ENCODE peak calls at places on chromosomes 6 and 20, in four cellular contexts. N, E, J and F are unnamed samples.

GRCh38 chr20:49569403-49570115 is 1.6 kb upstream of the PTGIS start:
- DNase-seq in N (no peak), E (no peak), J (no peak), F (no peak)

GRCh38 chr6:43628392-43629103 is 516 bp downstream of the GTPBP2 start:
- DNase-seq in N (peak; percentile 63), E (peak; percentile 67), J (peak; percentile 41), F (no peak)

GRCh38 chr6:34526241-34526972 is 29.7 kb downstream of the SPDEF start:
- DNase-seq in N (no peak), E (no peak), J (no peak), F (no peak)

GRCh38 chr6:136069119-136069518 is 181.0 kb downstream of the MTFR2 start:
- DNase-seq in N (no peak), E (no peak), J (no peak), F (no peak)

GRCh38 chr6:148720371-148720770 is 26.5 kb upstream of the UST start:
- DNase-seq in N (no peak), E (no peak), J (no peak), F (no peak)

GRCh38 chr6:162055365-162055764 is 672.2 kb downstream of the PRKN start:
- DNase-seq in N (peak; percentile 87), E (no peak), J (no peak), F (no peak)

GRCh38 chr6:105982761-105983600 is 103.2 kb upstream of the PRDM1 start:
- DNase-seq in N (no peak), E (no peak), J (no peak), F (no peak)

GRCh38 chr6:154942770-154943169 is 52.3 kb upstream of the TIAM2 start:
- DNase-seq in N (no peak), E (no peak), J (no peak), F (no peak)

GRCh38 chr6:127162808-127163207 is 44.3 kb downstream of the RSPO3 start:
- DNase-seq in N (no peak), E (no peak), J (no peak), F (no peak)

GRCh38 chr6:158770948-158771347 is 48.2 kb downstream of the EZR start:
- DNase-seq in N (no peak), E (peak; percentile 61), J (no peak), F (no peak)

GRCh38 chr6:22570185-22570551 is 802 bp downstream of the HDGFL1 start:
- DNase-seq in N (no peak), E (no peak), J (no peak), F (no peak)

GRCh38 chr6:37516920-37517405 is 17.3 kb upstream of the CCDC167 start:
- DNase-seq in N (no peak), E (no peak), J (no peak), F (peak; percentile 51)

GRCh38 chr20:2042400-2042799 is 48.5 kb upstream of the PDYN start:
- DNase-seq in N (no peak), E (no peak), J (no peak), F (no peak)

GRCh38 chr6:161418458-161418945 is 144.6 kb upstream of the AGPAT4 start:
- DNase-seq in N (peak; percentile 62), E (peak; percentile 81), J (peak; percentile 61), F (peak; percentile 61)

GRCh38 chr6:27157461-27158315 is 89.8 kb upstream of the PRSS16 start:
- DNase-seq in N (peak; percentile 37), E (peak; percentile 59), J (peak; percentile 60), F (no peak)
- TF ChIP-seq CTCF in N (no peak), E (peak; percentile 63), J (no peak), F (peak; percentile 56)

GRCh38 chr6:10422282-10423034 is 7.6 kb upstream of the TFAP2A start:
- DNase-seq in N (no peak), E (no peak), J (no peak), F (no peak)

GRCh38 chr6:10425973-10426780 is 11.3 kb upstream of the TFAP2A start:
- DNase-seq in N (no peak), E (peak; percentile 60), J (peak; percentile 45), F (no peak)

GRCh38 chr6:10425177-10425972 is 10.5 kb upstream of the TFAP2A start:
- DNase-seq in N (no peak), E (peak; percentile 31), J (no peak), F (no peak)

GRCh38 chr6:10421508-10422281 is 6.8 kb upstream of the TFAP2A start:
- DNase-seq in N (no peak), E (no peak), J (no peak), F (no peak)

GRCh38 chr6:10424005-10424404 is 9.1 kb upstream of the TFAP2A start:
- DNase-seq in N (no peak), E (no peak), J (no peak), F (no peak)
- TF ChIP-seq CTCF in N (no peak), E (no peak), J (no peak), F (no peak)

DNA sequence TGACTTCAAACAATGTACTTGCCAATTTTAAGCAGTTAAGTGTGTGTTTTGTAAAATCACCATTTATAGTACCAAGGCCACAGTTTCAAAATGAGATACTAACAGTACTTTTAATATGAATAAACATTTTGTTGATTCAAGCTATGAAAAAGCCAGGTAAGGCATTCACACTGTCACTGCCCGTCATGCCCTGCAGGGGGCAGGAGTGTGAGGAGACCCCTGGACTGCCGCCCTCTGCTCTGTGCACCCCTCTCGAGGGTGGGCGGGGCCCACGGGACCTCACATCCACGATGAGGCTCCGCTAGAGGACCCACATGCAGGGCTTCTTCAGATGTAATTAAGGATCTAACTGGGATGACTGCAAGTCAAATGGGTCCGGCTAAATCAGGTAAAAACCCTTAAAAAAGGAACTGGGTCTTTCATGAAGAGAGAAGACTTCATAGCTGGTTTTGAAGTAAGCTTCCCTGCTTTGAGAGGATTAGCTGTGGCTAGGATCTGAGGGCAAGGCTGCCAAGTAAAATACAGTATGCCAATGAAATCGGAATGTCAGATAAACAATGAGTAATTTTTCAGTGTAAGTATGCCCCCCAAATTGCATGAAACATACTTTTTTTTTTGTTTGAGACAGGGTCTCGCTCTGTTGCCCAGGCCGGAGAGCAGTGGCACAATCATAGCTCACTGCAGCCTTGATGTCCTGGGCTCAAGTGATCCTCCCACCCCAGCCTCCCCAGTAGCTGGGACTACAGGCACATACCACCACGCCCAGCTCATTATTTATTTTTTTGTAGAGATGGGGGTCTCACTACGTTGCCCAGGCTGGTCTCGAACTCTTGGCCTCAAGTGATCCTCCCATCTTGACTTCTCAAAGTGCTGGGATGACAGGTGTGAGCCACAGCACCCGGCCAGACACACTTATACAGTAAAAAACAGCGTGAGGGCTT is 18.7 kb downstream of the DIDO1 start:
- DNase-seq in N (no peak), E (peak; percentile 30), J (no peak), F (no peak)
- TF ChIP-seq CTCF in N (peak; percentile 27), E (peak; percentile 46), J (peak; percentile 74), F (peak; percentile 45)

DNA sequence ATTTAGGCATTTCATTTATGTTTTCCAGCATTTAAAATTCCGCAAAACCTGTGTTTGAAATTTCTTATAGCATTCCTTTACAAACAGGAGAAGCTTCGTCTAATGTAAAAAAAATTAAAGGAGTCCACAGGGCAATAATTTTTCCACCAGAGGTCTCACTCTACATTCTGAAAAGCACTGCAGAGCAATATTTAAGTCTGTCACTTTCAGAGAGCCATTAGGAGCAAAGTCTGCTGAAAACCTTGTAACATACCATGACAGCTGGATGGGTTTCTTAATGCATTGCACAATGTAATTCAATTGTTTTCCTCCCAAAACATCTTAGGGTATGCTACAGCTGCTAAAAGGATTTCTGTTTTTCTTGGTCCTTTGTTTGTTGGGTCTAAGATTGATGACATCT is 18.0 kb downstream of the BAG2 start:
- DNase-seq in N (no peak), E (no peak), J (no peak), F (no peak)
- TF ChIP-seq CTCF in N (no peak), E (peak; percentile 58), J (no peak), F (peak; percentile 50)

GRCh38 chr6:163752446-163752845 is 337.9 kb downstream of the QKI start:
- DNase-seq in N (no peak), E (no peak), J (no peak), F (no peak)
- TF ChIP-seq CTCF in N (no peak), E (no peak), J (no peak), F (no peak)

DNA sequence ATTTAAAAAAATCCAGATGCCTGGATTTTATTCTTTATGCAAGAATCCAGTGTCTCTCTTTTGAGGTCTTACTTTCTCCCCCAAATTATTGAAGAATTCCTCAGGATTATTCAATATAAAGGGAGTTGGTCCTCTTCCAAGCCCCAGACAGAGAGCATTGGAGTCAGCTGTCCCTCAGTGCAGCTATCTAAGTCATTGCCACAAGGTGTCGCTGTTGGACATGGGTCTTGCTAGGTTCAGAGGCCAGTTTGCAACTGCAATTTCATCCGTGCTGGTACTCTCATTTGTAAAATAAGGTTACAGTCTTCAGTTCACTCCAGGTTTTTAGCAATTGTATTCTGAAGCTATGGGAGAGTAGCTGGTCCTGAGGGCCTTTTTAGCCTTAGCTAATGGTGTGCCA is 27.8 kb downstream of the CCN2 start:
- DNase-seq in N (peak; percentile 34), E (peak; percentile 81), J (peak; percentile 73), F (peak; percentile 56)
- TF ChIP-seq CTCF in N (peak; percentile 36), E (peak; percentile 66), J (peak; percentile 94), F (peak; percentile 66)

GRCh38 chr6:27178001-27178730 is 69.3 kb upstream of the PRSS16 start:
- DNase-seq in N (peak; percentile 60), E (peak; percentile 56), J (peak; percentile 48), F (no peak)

GRCh38 chr6:27176096-27176495 is 71.4 kb upstream of the PRSS16 start:
- DNase-seq in N (no peak), E (no peak), J (no peak), F (no peak)

GRCh38 chr6:27174958-27175357 is 72.5 kb upstream of the PRSS16 start:
- DNase-seq in N (no peak), E (no peak), J (no peak), F (no peak)

GRCh38 chr6:27178860-27179259 is 68.6 kb upstream of the PRSS16 start:
- DNase-seq in N (no peak), E (no peak), J (peak; percentile 6), F (no peak)

DNA sequence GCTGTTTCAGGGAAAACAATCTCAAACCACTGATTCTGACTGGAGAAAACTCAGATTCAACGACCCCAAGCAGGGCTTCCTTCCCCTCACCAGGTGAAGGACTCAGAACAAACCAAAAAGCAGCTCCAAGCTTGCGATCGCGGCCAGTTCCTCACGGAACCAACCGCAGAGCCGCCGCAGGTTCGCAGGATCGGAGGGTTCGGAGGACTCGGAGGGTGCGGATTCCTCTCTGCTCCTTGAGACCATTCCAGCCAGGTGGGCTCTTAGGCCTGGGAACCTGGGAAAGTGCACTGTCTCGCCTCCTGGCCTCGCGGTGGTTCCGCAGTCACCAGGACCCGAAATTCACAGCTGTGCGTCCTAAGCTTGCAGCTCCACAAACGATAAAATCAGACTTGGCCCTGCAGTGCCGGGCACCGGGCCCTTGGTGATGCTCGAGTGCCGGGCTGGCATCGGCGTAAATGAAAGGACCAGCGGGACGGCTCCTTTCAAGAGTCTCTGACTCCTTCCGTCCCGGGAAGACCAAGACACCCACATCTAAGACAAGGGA is 70.0 kb upstream of the PRSS16 start:
- DNase-seq in N (peak; percentile 76), E (peak; percentile 83), J (peak; percentile 77), F (peak; percentile 84)
- TF ChIP-seq CTCF in N (peak; percentile 16), E (peak; percentile 50), J (no peak), F (peak; percentile 51)